ENCODE peak calls at places on chromosome 16, in six cellular contexts. K is HFF-Myc, J is natural killer cell, G is astrocyte of the spinal cord, Q is fibroblast of lung, M is epithelial cell of esophagus. Z is an unnamed sample.

GRCh38 chr16:619476-620100 is 11.2 kb upstream of the WFIKKN1 start:
- DNase-seq in J (no peak), Q (no peak), K (no peak), M (no peak), G (no peak), Z (no peak)

GRCh38 chr16:53614346-53614745 is 89.3 kb downstream of the RPGRIP1L start:
- DNase-seq in M (no peak), G (no peak), Q (no peak), J (no peak), K (no peak), Z (no peak)

GRCh38 chr16:84836234-84836647 is 16.5 kb downstream of the CRISPLD2 start:
- DNase-seq in K (peak; percentile 96), G (peak; percentile 100), M (peak; percentile 84), Q (peak; percentile 100), J (no peak), Z (no peak)

GRCh38 chr16:10870137-10870776 is 6.7 kb upstream of the CIITA start:
- DNase-seq in G (no peak), K (no peak), Q (no peak), M (no peak), J (no peak), Z (no peak)

GRCh38 chr16:49019081-49019633 is 262.5 kb downstream of the CBLN1 start:
- DNase-seq in G (peak; percentile 61), K (peak; percentile 86), J (no peak), M (no peak), Q (peak; percentile 55), Z (no peak)

GRCh38 chr16:57637424-57637823 is 9.0 kb downstream of the ADGRG1 start:
- DNase-seq in K (no peak), J (no peak), G (no peak), M (no peak), Q (no peak), Z (no peak)

GRCh38 chr16:1137604-1138003 is 15.3 kb upstream of the CACNA1H start:
- DNase-seq in Q (peak; percentile 5), J (no peak), G (no peak), K (peak; percentile 15), M (no peak), Z (no peak)

GRCh38 chr16:48276102-48276501 is 28.8 kb upstream of the ABCC11 start:
- DNase-seq in M (peak; percentile 26), J (no peak), G (peak; percentile 45), Q (no peak), K (no peak), Z (no peak)

GRCh38 chr16:28844226-28844885 is 1.8 kb downstream of the TUFM start:
- DNase-seq in G (no peak), K (no peak), J (no peak), Q (no peak), M (no peak), Z (no peak)

GRCh38 chr16:12303649-12304048 is 327.1 kb downstream of the SNX29 start:
- DNase-seq in J (no peak), Q (peak; percentile 33), G (no peak), K (no peak), M (peak; percentile 2), Z (no peak)

GRCh38 chr16:85857406-85857805 is 41.6 kb upstream of the IRF8 start:
- DNase-seq in J (no peak), K (no peak), Q (no peak), M (no peak), G (no peak), Z (no peak)

GRCh38 chr16:55495616-55496289 is 13.1 kb upstream of the LPCAT2 start:
- DNase-seq in J (no peak), Q (peak; percentile 89), G (peak; percentile 91), K (peak; percentile 70), M (peak; percentile 70), Z (no peak)

GRCh38 chr16:82016268-82016667 is 5.0 kb upstream of the SDR42E1 start:
- DNase-seq in Q (peak; percentile 24), G (peak; percentile 84), K (no peak), M (peak; percentile 56), J (no peak), Z (no peak)

GRCh38 chr16:15996432-15997109 is 47.2 kb downstream of the ABCC1 start:
- DNase-seq in K (peak; percentile 87), Q (peak; percentile 97), M (peak; percentile 40), J (no peak), G (peak; percentile 87), Z (no peak)

GRCh38 chr16:57374067-57374534 is 1.8 kb downstream of the CX3CL1 start:
- DNase-seq in K (no peak), M (peak; percentile 88), Q (no peak), G (no peak), J (no peak), Z (no peak)

GRCh38 chr16:29809850-29810698 is 1.9 kb upstream of the PRRT2 start:
- DNase-seq in Q (no peak), M (no peak), J (no peak), G (no peak), K (no peak), Z (no peak)

GRCh38 chr16:1770328-1771071 is 843 bp downstream of the NME3 start:
- DNase-seq in J (peak; percentile 53), M (peak; percentile 81), K (no peak), G (peak; percentile 50), Q (peak; percentile 59), Z (no peak)

GRCh38 chr16:70331588-70332358 is 14.9 kb upstream of the DDX19A start:
- DNase-seq in M (peak; percentile 18), G (no peak), J (no peak), Q (peak; percentile 9), K (no peak), Z (no peak)

GRCh38 chr16:15518412-15519351 is 84.3 kb downstream of the BMERB1 start:
- DNase-seq in M (no peak), Q (peak; percentile 82), K (no peak), G (peak; percentile 50), J (no peak), Z (no peak)

GRCh38 chr16:24045641-24046040 is 209.9 kb downstream of the PRKCB start:
- DNase-seq in M (peak; percentile 3), Q (no peak), K (no peak), J (no peak), G (no peak), Z (no peak)
- TF ChIP-seq CTCF in M (peak; percentile 22), Q (no peak), K (no peak), J (no peak), G (no peak), Z (no peak)

GRCh38 chr16:27174007-27174406 is 29.3 kb upstream of the KDM8 start:
- DNase-seq in Q (no peak), J (no peak), G (no peak), K (no peak), M (no peak), Z (no peak)

GRCh38 chr16:27168790-27169189 is 34.5 kb upstream of the KDM8 start:
- DNase-seq in M (no peak), K (no peak), Q (no peak), G (no peak), J (no peak), Z (no peak)

GRCh38 chr16:27171584-27171983 is 31.7 kb upstream of the KDM8 start:
- DNase-seq in Q (no peak), K (no peak), J (no peak), M (no peak), G (no peak), Z (no peak)

GRCh38 chr16:27174798-27175197 is 28.5 kb upstream of the KDM8 start:
- DNase-seq in J (no peak), Q (no peak), K (peak; percentile 9), M (peak; percentile 83), G (no peak), Z (no peak)

DNA sequence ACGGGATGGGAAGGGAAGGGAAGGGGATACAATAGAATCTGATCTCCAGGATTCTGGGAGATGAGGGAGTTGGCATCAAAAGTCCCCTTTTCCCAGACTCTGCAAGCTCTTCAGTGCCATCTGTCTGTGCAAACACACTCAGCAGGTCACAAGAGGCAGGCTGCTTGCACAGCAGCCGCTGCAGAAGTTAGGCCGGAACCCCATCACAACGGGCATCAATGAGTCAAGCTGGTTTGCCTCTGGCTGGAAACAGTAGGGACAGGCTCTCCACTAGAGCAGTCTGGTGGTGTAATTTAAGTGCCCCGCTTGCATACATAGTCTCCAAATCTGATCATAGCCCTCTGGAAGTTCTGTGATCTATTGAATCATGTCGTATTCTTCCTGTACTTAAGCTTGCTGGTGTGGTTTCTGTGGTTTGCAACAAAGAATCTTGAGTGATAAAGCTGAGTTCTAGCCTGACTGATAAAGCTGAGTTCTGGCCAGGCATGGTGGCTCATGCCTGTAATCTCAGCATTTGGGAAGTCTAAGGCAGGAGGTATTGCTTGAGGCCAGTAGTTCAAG is 33.7 kb upstream of the KDM8 start:
- DNase-seq in G (peak; percentile 92), J (peak; percentile 40), Q (peak; percentile 69), M (peak; percentile 81), K (no peak), Z (no peak)
- TF ChIP-seq CTCF in G (peak; percentile 37), J (no peak), Q (peak; percentile 24), M (peak; percentile 33), K (peak; percentile 5), Z (no peak)

GRCh38 chr16:68097088-68097487 is 11.9 kb downstream of the NFATC3 start:
- DNase-seq in M (no peak), J (no peak), Q (no peak), K (no peak), G (no peak), Z (no peak)

GRCh38 chr16:68096491-68096890 is 11.3 kb downstream of the NFATC3 start:
- DNase-seq in Q (no peak), J (no peak), K (no peak), M (no peak), G (no peak), Z (no peak)

GRCh38 chr16:68091604-68092261 is 6.6 kb downstream of the NFATC3 start:
- DNase-seq in K (peak; percentile 75), Q (peak; percentile 70), M (peak; percentile 97), G (peak; percentile 52), J (no peak), Z (no peak)

GRCh38 chr16:68093816-68094613 is 8.8 kb downstream of the NFATC3 start:
- DNase-seq in Q (peak; percentile 67), M (peak; percentile 31), G (peak; percentile 32), J (no peak), K (peak; percentile 50), Z (no peak)

DNA sequence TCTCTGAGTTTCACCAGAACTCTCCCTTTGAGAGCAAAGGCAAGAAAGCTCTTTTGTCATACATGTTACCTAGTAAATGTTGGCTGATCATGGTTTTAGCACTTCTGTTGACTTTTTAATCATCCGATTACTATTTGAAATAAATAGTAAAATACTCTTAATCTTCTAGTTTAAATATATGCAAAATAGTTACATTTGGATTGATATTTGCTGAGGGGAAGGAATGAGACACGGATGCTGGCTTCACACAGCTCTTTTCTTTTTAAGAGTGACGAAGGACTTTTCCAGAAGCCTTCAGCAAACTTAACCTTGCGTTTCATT is 9.4 kb downstream of the NFATC3 start:
- DNase-seq in G (no peak), M (no peak), Q (no peak), J (no peak), K (no peak), Z (no peak)
- TF ChIP-seq CTCF in G (no peak), M (no peak), Q (no peak), J (no peak), K (no peak), Z (peak; percentile 50)

DNA sequence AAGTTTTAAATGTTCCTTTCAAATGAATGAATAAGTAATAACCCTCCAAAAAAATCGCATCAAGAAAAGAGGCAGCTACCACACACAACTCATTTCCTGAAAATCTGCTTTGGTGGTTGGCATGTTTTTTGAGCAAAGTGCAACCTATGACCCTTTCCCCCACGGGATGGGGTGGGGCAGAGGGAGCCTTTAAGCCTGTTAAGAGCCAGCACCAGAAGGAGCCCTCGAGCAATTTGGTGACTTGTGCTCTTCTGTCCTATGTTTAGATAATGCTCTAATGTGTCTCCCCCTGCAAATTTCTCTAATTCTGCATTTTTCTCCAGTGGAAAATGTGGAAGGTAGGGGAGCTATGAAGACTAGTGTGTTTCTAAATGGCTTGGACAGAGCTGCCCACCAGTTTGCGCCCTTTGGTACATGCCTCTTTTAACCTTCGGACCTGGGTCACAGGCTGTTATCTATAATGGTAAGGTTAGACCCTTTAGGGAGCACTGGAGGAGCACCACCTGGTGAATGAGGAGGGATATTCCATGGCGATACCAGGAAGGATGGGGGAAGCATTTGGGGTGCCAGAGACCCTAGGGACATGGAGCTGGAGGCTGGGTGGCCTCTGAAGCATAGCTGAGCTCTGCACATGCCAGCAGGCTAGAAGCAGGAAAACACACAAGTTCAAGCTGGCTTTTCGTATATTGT is 1.6 kb downstream of the PYCARD start:
- DNase-seq in G (no peak), J (no peak), K (peak; percentile 21), Q (peak; percentile 39), M (peak; percentile 41), Z (no peak)
- TF ChIP-seq CTCF in G (no peak), J (no peak), K (peak; percentile 12), Q (no peak), M (no peak), Z (no peak)